ENCODE peak calls at places on chromosome 2, in eight cellular contexts. O is SJSA1; P is left ventricle myocardium inferior; Z is naive thymus-derived CD4-positive, alpha-beta T cell; Y is heart left ventricle; V is right atrium auricular region; J is RWPE1; H is CD8-positive, alpha-beta T cell. S is an unnamed sample.

GRCh38 chr2:223724831-223725230 is 112.6 kb downstream of the AP1S3 start:
- DNase-seq in O (no peak), P (no peak), Z (no peak), Y (no peak), V (no peak), J (no peak), H (no peak), S (no peak)

GRCh38 chr2:37645363-37645762 is 26.1 kb downstream of the CDC42EP3 start:
- DNase-seq in O (peak), P (no peak), Z (no peak), Y (no peak), V (no peak), J (peak), H (no peak), S (no peak)

GRCh38 chr2:24793752-24794477 is 690 bp downstream of the CENPO start:
- DNase-seq in O (no peak), P (no peak), Z (no peak), Y (no peak), V (no peak), J (peak), H (no peak), S (no peak)

GRCh38 chr2:172667926-172668325 is 67.7 kb upstream of the RAPGEF4 start:
- DNase-seq in O (no peak), P (no peak), Z (no peak), Y (no peak), V (no peak), J (no peak), H (no peak), S (no peak)

GRCh38 chr2:95042472-95043271 is 17.2 kb downstream of the MAL start:
- DNase-seq in O (no peak), P (no peak), Z (no peak), Y (no peak), V (no peak), J (no peak), H (no peak), S (no peak)

GRCh38 chr2:99926986-99927385 is 215.4 kb downstream of the AFF3 start:
- DNase-seq in O (no peak), P (no peak), Z (no peak), Y (no peak), V (no peak), J (peak), H (no peak), S (no peak)

GRCh38 chr2:205889073-205889472 is 196.9 kb downstream of the INO80D start:
- DNase-seq in O (no peak), P (no peak), Z (no peak), Y (no peak), V (no peak), J (peak), H (no peak), S (no peak)

GRCh38 chr2:42874838-42875801 is 82.7 kb upstream of the HAAO start:
- DNase-seq in O (no peak), P (peak), Z (no peak), Y (peak), V (no peak), J (no peak), H (no peak), S (peak)

GRCh38 chr2:46554381-46554780 is 75.0 kb downstream of the TMEM247 start:
- DNase-seq in O (no peak), P (peak), Z (no peak), Y (peak), V (peak), J (no peak), H (no peak), S (no peak)

GRCh38 chr2:63843093-63843492 is 1.4 kb downstream of the UGP2 start:
- DNase-seq in O (no peak), P (no peak), Z (no peak), Y (no peak), V (no peak), J (no peak), H (no peak), S (no peak)

GRCh38 chr2:235234711-235235110 is 259.1 kb upstream of the AGAP1 start:
- DNase-seq in O (no peak), P (no peak), Z (no peak), Y (no peak), V (no peak), J (no peak), H (no peak), S (no peak)

GRCh38 chr2:23578964-23579671 is 194.1 kb downstream of the KLHL29 start:
- DNase-seq in O (peak), P (no peak), Z (no peak), Y (no peak), V (no peak), J (no peak), H (no peak), S (no peak)

GRCh38 chr2:153912798-153913396 is 41.2 kb downstream of the GALNT13 start:
- DNase-seq in O (no peak), P (no peak), Z (no peak), Y (no peak), V (no peak), J (no peak), H (no peak), S (no peak)

GRCh38 chr2:134718956-134719814 is at the start of gene TMEM163:
- DNase-seq in O (no peak), P (no peak), Z (no peak), Y (no peak), V (no peak), J (no peak), H (no peak), S (no peak)

GRCh38 chr2:63124209-63124608 is 73.6 kb downstream of the OTX1 start:
- DNase-seq in O (no peak), P (no peak), Z (no peak), Y (no peak), V (no peak), J (peak), H (no peak), S (no peak)

GRCh38 chr2:72116081-72116533 is 31.6 kb downstream of the CYP26B1 start:
- DNase-seq in O (no peak), P (no peak), Z (no peak), Y (no peak), V (no peak), J (no peak), H (no peak), S (peak)

GRCh38 chr2:238818576-238818975 is 29.3 kb upstream of the TWIST2 start:
- DNase-seq in O (no peak), P (no peak), Z (no peak), Y (no peak), V (no peak), J (no peak), H (no peak), S (no peak)

GRCh38 chr2:23243258-23243657 is 141.7 kb upstream of the KLHL29 start:
- DNase-seq in O (no peak), P (no peak), Z (no peak), Y (no peak), V (no peak), J (no peak), H (no peak), S (no peak)

GRCh38 chr2:143802242-143802641 is 673.0 kb downstream of the ARHGAP15 start:
- DNase-seq in O (peak), P (no peak), Z (no peak), Y (no peak), V (no peak), J (peak), H (no peak), S (no peak)

GRCh38 chr2:174014021-174014698 is 49.0 kb upstream of the SP3 start:
- DNase-seq in O (no peak), P (no peak), Z (no peak), Y (no peak), V (no peak), J (no peak), H (no peak), S (no peak)

GRCh38 chr2:221529943-221530652 is 42.0 kb downstream of the EPHA4 start:
- DNase-seq in O (peak), P (no peak), Z (no peak), Y (no peak), V (no peak), J (peak), H (no peak), S (no peak)

GRCh38 chr2:195390686-195391085 is 266.3 kb upstream of the SLC39A10 start:
- DNase-seq in O (no peak), P (no peak), Z (no peak), Y (no peak), V (no peak), J (no peak), H (no peak), S (no peak)

GRCh38 chr2:64205415-64205814 is 61.2 kb upstream of the PELI1 start:
- DNase-seq in O (no peak), P (no peak), Z (no peak), Y (no peak), V (no peak), J (no peak), H (no peak), S (no peak)

GRCh38 chr2:196263181-196263747 is 91.9 kb upstream of the STK17B start:
- DNase-seq in O (peak), P (no peak), Z (peak), Y (no peak), V (no peak), J (no peak), H (no peak), S (no peak)

GRCh38 chr2:203763425-203764272 is 57.2 kb downstream of the CD28 start:
- DNase-seq in O (no peak), P (no peak), Z (peak), Y (no peak), V (no peak), J (no peak), H (no peak), S (no peak)

GRCh38 chr2:148552675-148553331 is 91.7 kb upstream of the EPC2 start:
- DNase-seq in O (peak), P (no peak), Z (peak), Y (no peak), V (no peak), J (no peak), H (no peak), S (no peak)

GRCh38 chr2:189698020-189698887 is 23.8 kb downstream of the ANKAR start:
- DNase-seq in O (peak), P (no peak), Z (peak), Y (no peak), V (no peak), J (peak), H (peak), S (no peak)

GRCh38 chr2:203669820-203670219 is 36.6 kb upstream of the CD28 start:
- DNase-seq in O (peak), P (no peak), Z (no peak), Y (no peak), V (no peak), J (no peak), H (no peak), S (no peak)

GRCh38 chr2:129466389-129466788 is 513.1 kb upstream of the RAB6C start:
- DNase-seq in O (no peak), P (no peak), Z (no peak), Y (no peak), V (no peak), J (no peak), H (no peak), S (no peak)

GRCh38 chr2:43542285-43542933 is 53.4 kb downstream of the THADA start:
- DNase-seq in O (peak), P (no peak), Z (peak), Y (no peak), V (no peak), J (peak), H (no peak), S (no peak)

GRCh38 chr2:10407841-10408648 is 40.1 kb downstream of the ODC1 start:
- DNase-seq in O (peak), P (no peak), Z (no peak), Y (no peak), V (peak), J (peak), H (peak), S (no peak)

GRCh38 chr2:200337621-200338020 is 31.1 kb downstream of the SPATS2L start:
- DNase-seq in O (no peak), P (no peak), Z (no peak), Y (no peak), V (no peak), J (no peak), H (no peak), S (no peak)
- H3K27ac ChIP-seq in O (no peak), P (peak), Z (no peak), Y (no peak), V (no peak), J (no peak), H (no peak), S (no peak)

GRCh38 chr2:127076924-127077323 is 30.0 kb downstream of the BIN1 start:
- DNase-seq in O (no peak), P (no peak), Z (no peak), Y (no peak), V (no peak), J (no peak), H (no peak), S (no peak)
- H3K27ac ChIP-seq in O (peak), P (no peak), Z (peak), Y (no peak), V (no peak), J (peak), H (peak), S (no peak)

GRCh38 chr2:237277151-237277550 is 136.8 kb downstream of the COL6A3 start:
- DNase-seq in O (no peak), P (no peak), Z (no peak), Y (no peak), V (no peak), J (no peak), H (no peak), S (no peak)

GRCh38 chr2:237279012-237279768 is 134.8 kb downstream of the COL6A3 start:
- DNase-seq in O (peak), P (no peak), Z (no peak), Y (no peak), V (no peak), J (no peak), H (no peak), S (no peak)

GRCh38 chr2:237280235-237280634 is 133.7 kb downstream of the COL6A3 start:
- DNase-seq in O (peak), P (no peak), Z (no peak), Y (no peak), V (no peak), J (peak), H (no peak), S (no peak)

GRCh38 chr2:237280937-237281336 is 133.0 kb downstream of the COL6A3 start:
- DNase-seq in O (peak), P (no peak), Z (no peak), Y (no peak), V (no peak), J (no peak), H (no peak), S (no peak)

GRCh38 chr2:237278593-237278992 is 135.4 kb downstream of the COL6A3 start:
- DNase-seq in O (no peak), P (peak), Z (no peak), Y (peak), V (peak), J (no peak), H (no peak), S (peak)
- H3K27ac ChIP-seq in O (peak), P (peak), Z (no peak), Y (peak), V (peak), J (peak), H (no peak), S (no peak)

DNA sequence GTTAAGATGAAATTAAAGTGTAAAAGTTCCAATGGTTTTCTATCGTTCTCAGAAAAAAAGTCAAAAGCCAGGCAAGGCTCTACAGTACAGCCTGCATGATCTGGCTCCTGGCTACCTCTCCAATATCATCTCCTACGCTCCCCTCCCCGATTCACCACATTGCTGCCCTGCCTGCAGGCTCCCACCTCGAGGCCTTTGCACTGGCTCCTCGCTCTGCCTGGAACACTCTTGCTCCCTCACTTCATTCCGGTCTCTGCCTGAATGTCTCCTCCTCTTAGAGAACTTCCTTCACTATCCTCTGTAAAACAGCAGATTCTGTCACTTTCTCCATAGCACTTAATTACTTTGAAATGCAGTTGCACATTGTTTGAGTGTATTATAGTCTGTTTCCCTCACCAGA is 72.5 kb downstream of the KLF7 start:
- DNase-seq in O (no peak), P (no peak), Z (no peak), Y (no peak), V (no peak), J (no peak), H (no peak), S (no peak)
- H3K27ac ChIP-seq in O (no peak), P (peak), Z (no peak), Y (peak), V (no peak), J (no peak), H (no peak), S (no peak)

DNA sequence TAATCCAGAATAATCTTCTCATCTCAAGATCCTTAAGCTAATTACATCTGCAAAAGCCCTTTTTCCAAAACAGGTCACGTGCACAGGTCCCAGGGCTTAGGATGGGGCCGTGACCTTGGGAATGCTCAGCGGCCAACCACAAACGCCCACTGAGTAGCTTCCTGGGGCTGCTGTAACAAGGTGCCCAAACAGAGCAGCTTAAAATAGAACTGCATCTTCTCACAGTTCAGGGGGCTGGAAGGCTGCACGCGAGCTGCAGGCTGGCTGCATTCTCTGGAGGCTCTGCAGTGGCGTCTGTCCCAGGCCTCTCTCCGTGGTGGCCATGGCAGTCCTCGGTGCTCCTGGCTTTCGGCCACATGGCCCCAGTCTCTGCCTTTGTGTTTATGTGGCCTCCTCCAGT is 31.9 kb downstream of the ADI1 start:
- DNase-seq in O (no peak), P (no peak), Z (no peak), Y (no peak), V (no peak), J (no peak), H (no peak), S (peak)
- H3K27ac ChIP-seq in O (no peak), P (peak), Z (no peak), Y (no peak), V (peak), J (peak), H (no peak), S (no peak)

GRCh38 chr2:17754773-17755425 is 961 bp downstream of the GEN1 start:
- DNase-seq in O (peak), P (no peak), Z (no peak), Y (no peak), V (no peak), J (no peak), H (no peak), S (no peak)

GRCh38 chr2:17756629-17757028 is 2.7 kb downstream of the GEN1 start:
- DNase-seq in O (no peak), P (no peak), Z (no peak), Y (no peak), V (no peak), J (no peak), H (no peak), S (no peak)

GRCh38 chr2:17759805-17760204 is 5.9 kb downstream of the GEN1 start:
- DNase-seq in O (no peak), P (no peak), Z (no peak), Y (no peak), V (no peak), J (no peak), H (no peak), S (no peak)

GRCh38 chr2:17757321-17757720 is 3.4 kb downstream of the GEN1 start:
- DNase-seq in O (peak), P (no peak), Z (no peak), Y (no peak), V (no peak), J (peak), H (no peak), S (no peak)

DNA sequence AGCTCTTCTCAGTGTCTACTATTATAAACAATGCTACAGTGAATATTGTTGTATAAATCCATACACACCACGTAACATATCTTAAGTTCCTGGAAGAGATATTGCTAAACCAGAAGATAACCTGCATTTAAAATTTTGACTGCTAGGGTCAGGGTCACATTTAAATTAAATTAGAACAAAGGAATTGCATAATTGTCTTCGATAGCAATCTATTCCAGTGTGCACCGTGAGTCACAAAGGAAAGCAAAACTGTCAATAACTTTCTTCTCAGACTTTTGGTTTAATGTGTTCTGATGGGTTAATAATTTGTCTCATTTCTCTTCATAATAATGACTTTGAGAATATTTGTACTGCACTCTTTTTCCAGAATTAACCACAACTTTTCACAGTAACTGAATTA is 4.2 kb downstream of the GEN1 start:
- DNase-seq in O (no peak), P (no peak), Z (no peak), Y (no peak), V (no peak), J (no peak), H (no peak), S (no peak)
- H3K27ac ChIP-seq in O (no peak), P (no peak), Z (no peak), Y (no peak), V (no peak), J (no peak), H (no peak), S (no peak)

GRCh38 chr2:165632594-165632993 is 161.5 kb downstream of the GALNT3 start:
- DNase-seq in O (no peak), P (no peak), Z (no peak), Y (no peak), V (no peak), J (no peak), H (no peak), S (no peak)

GRCh38 chr2:165633431-165633830 is 160.6 kb downstream of the GALNT3 start:
- DNase-seq in O (no peak), P (no peak), Z (no peak), Y (no peak), V (no peak), J (no peak), H (no peak), S (no peak)

GRCh38 chr2:165634855-165635254 is 159.2 kb downstream of the GALNT3 start:
- DNase-seq in O (no peak), P (peak), Z (no peak), Y (peak), V (no peak), J (no peak), H (no peak), S (no peak)

GRCh38 chr2:165635532-165635931 is 158.5 kb downstream of the GALNT3 start:
- DNase-seq in O (no peak), P (no peak), Z (no peak), Y (no peak), V (no peak), J (peak), H (no peak), S (no peak)

GRCh38 chr2:165634282-165634681 is 159.8 kb downstream of the GALNT3 start:
- DNase-seq in O (no peak), P (no peak), Z (no peak), Y (no peak), V (no peak), J (no peak), H (no peak), S (no peak)
- H3K27ac ChIP-seq in O (no peak), P (no peak), Z (no peak), Y (no peak), V (no peak), J (no peak), H (no peak), S (no peak)